ENCODE peak calls at places on chromosome 4, in six cellular contexts. N, M, V, B, G and H are unnamed samples.

GRCh38 chr4:187965726-187966125 is 29.8 kb upstream of the ZFP42 start:
- DNase-seq in G (no peak), B (no peak), M (no peak), N (no peak), V (no peak), H (no peak)

GRCh38 chr4:76206222-76206942 is 7.2 kb downstream of the SCARB2 start:
- DNase-seq in B (no peak), V (no peak), N (no peak), G (no peak), M (no peak), H (no peak)

GRCh38 chr4:16443504-16444088 is 217.3 kb upstream of the TAPT1 start:
- DNase-seq in M (no peak), V (peak; percentile 60), B (peak; percentile 37), N (peak; percentile 8), G (no peak), H (peak; percentile 53)

GRCh38 chr4:70913947-70914445 is 11.8 kb downstream of the MOB1B start:
- DNase-seq in V (no peak), N (no peak), G (no peak), B (no peak), M (no peak), H (peak; percentile 4)

GRCh38 chr4:55111601-55112000 is 13.8 kb downstream of the KDR start:
- DNase-seq in V (no peak), M (no peak), B (no peak), N (no peak), G (no peak), H (no peak)

GRCh38 chr4:3791910-3792542 is 25.8 kb downstream of the ADRA2C start:
- DNase-seq in G (no peak), V (peak; percentile 39), N (no peak), B (no peak), M (peak; percentile 56), H (peak; percentile 23)

GRCh38 chr4:152988721-152989553 is 52.8 kb downstream of the FHDC1 start:
- DNase-seq in M (no peak), V (no peak), G (no peak), B (no peak), N (no peak), H (no peak)

GRCh38 chr4:78592104-78592783 is 40.7 kb downstream of the ANXA3 start:
- DNase-seq in B (no peak), G (no peak), N (no peak), V (no peak), M (no peak), H (peak; percentile 85)

GRCh38 chr4:139913398-139913990 is 240.5 kb downstream of the MAML3 start:
- DNase-seq in N (no peak), G (no peak), V (peak; percentile 73), B (peak; percentile 40), M (no peak), H (no peak)

GRCh38 chr4:108382751-108383150 is 214.0 kb upstream of the LEF1 start:
- DNase-seq in N (no peak), M (no peak), G (no peak), V (no peak), B (no peak), H (no peak)

GRCh38 chr4:152956167-152956566 is 20.0 kb downstream of the FHDC1 start:
- DNase-seq in B (no peak), N (no peak), V (no peak), G (no peak), M (no peak), H (no peak)

GRCh38 chr4:142984871-142985585 is 138.9 kb upstream of the INPP4B start:
- DNase-seq in V (peak; percentile 32), G (no peak), M (no peak), B (peak; percentile 15), N (no peak), H (peak; percentile 41)

GRCh38 chr4:174828845-174829701 is at the start of gene GLRA3:
- DNase-seq in M (peak; percentile 11), V (peak; percentile 44), G (no peak), N (no peak), B (peak; percentile 70), H (peak; percentile 63)

GRCh38 chr4:89222171-89222570 is 85.4 kb downstream of the GPRIN3 start:
- DNase-seq in N (no peak), V (no peak), B (no peak), G (no peak), M (no peak), H (peak; percentile 27)

GRCh38 chr4:128134925-128135324 is 73.8 kb downstream of the LARP1B start:
- DNase-seq in B (no peak), G (no peak), M (no peak), V (no peak), N (no peak), H (no peak)

GRCh38 chr4:94801016-94801415 is 43.3 kb downstream of the BMPR1B start:
- DNase-seq in B (no peak), V (no peak), N (no peak), G (no peak), M (no peak), H (no peak)

GRCh38 chr4:137674066-137674465 is 141.8 kb upstream of the PCDH18 start:
- DNase-seq in V (no peak), N (no peak), B (peak; percentile 32), G (no peak), M (no peak), H (peak; percentile 78)

GRCh38 chr4:157888281-157888680 is 284.5 kb downstream of the GASK1B start:
- DNase-seq in M (no peak), G (no peak), N (no peak), B (no peak), V (no peak), H (no peak)

GRCh38 chr4:145935253-145936141 is 3.1 kb downstream of the ZNF827 start:
- DNase-seq in B (no peak), V (peak; percentile 54), N (no peak), G (peak; percentile 44), M (peak; percentile 52), H (no peak)

GRCh38 chr4:74534936-74535335 is 90.0 kb downstream of the AREG start:
- DNase-seq in M (no peak), V (no peak), G (no peak), N (no peak), B (no peak), H (no peak)

GRCh38 chr4:5890063-5890727 is 2.7 kb downstream of the CRMP1 start:
- DNase-seq in M (no peak), G (no peak), N (no peak), V (no peak), B (peak; percentile 18), H (no peak)

GRCh38 chr4:158033416-158033863 is 139.4 kb downstream of the GASK1B start:
- DNase-seq in G (no peak), N (no peak), M (no peak), V (peak; percentile 83), B (peak; percentile 60), H (peak; percentile 53)

GRCh38 chr4:153018716-153019115 is 82.6 kb downstream of the FHDC1 start:
- DNase-seq in M (no peak), G (no peak), N (no peak), V (no peak), B (no peak), H (no peak)

GRCh38 chr4:138560448-138560847 is 318.3 kb upstream of the SLC7A11 start:
- DNase-seq in V (no peak), G (no peak), N (no peak), M (no peak), B (no peak), H (no peak)

GRCh38 chr4:173500841-173501591 is 29.0 kb downstream of the HAND2 start:
- DNase-seq in V (no peak), N (no peak), B (no peak), G (no peak), M (peak; percentile 35), H (no peak)

GRCh38 chr4:8239226-8239625 is 30.3 kb upstream of the HTRA3 start:
- DNase-seq in G (no peak), N (no peak), B (no peak), M (no peak), V (no peak), H (no peak)

GRCh38 chr4:176635372-176636261 is 157.1 kb downstream of the VEGFC start:
- DNase-seq in B (peak; percentile 85), M (no peak), V (peak; percentile 85), N (no peak), G (no peak), H (peak; percentile 85)

GRCh38 chr4:13184199-13184598 is 299.9 kb downstream of the RAB28 start:
- DNase-seq in B (no peak), N (no peak), M (no peak), V (no peak), G (no peak), H (no peak)
- TF ChIP-seq CTCF in B (no peak), N (no peak), M (no peak), V (no peak), G (no peak), H (no peak)

GRCh38 chr4:124035364-124036036 is 638.9 kb downstream of the SPRY1 start:
- DNase-seq in N (no peak), B (no peak), G (no peak), V (no peak), M (no peak), H (no peak)
- H3K4me3 ChIP-seq in N (no peak overlapping the region), B (no peak overlapping the region), G (no peak overlapping the region), V (no peak overlapping the region), M (no peak overlapping the region), H (no peak overlapping the region)

DNA sequence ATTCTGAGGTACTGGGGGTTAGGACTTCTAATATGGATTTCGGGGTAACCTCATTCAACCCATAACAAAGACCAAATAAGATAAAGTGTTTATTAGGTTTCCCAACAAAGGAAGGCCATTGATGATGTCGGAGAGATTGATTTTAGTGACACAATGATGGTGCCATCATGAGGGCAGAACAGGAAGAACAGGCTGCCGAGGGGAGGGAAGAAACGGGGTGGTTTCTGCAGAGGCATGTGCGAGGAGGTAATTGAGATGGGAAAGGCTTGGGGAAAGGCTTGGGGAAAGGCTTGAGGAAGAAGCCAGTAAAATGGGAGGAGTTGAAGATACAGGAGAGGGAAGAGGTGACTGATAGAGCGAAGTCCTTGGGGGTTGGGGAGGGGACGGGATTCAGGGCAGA is 6.2 kb downstream of the HPSE start:
- DNase-seq in G (no peak), M (no peak), V (peak; percentile 9), B (no peak), N (no peak), H (peak; percentile 37)
- TF ChIP-seq CTCF in G (no peak), M (no peak), V (peak; percentile 15), B (peak; percentile 14), N (no peak), H (peak; percentile 12)

GRCh38 chr4:120815361-120815760 is 107.2 kb downstream of the PRDM5 start:
- DNase-seq in N (no peak), G (no peak), M (no peak), B (no peak), V (no peak), H (no peak)

GRCh38 chr4:120812216-120812615 is 110.3 kb downstream of the PRDM5 start:
- DNase-seq in B (no peak), G (no peak), N (no peak), M (no peak), V (no peak), H (no peak)

GRCh38 chr4:120819816-120820437 is 102.6 kb downstream of the PRDM5 start:
- DNase-seq in G (no peak), V (no peak), B (no peak), N (no peak), M (no peak), H (no peak)

GRCh38 chr4:120821986-120822385 is 100.5 kb downstream of the PRDM5 start:
- DNase-seq in V (no peak), N (no peak), M (no peak), G (no peak), B (no peak), H (no peak)

DNA sequence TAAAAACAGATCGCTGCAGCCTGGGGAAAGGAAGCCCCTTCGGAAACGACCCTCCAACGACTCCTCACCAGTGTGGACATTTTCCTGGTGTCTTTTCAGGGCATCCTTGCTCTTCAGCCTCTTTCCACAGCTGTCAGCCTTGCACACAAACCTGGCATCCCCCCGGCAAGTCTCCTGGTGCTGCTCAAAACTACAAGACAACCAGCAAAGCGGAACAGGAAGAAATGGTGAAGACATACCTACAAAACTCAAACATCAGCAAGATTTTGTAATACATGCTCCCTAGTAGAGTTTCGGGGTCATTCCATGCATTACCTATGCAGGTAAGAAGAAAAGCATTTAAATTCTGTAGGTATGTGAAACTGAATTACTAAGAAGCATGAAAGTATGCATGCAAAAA is 106.1 kb downstream of the PRDM5 start:
- DNase-seq in M (no peak), V (no peak), N (no peak), B (no peak), G (no peak), H (no peak)
- H3K4me3 ChIP-seq in M (no peak overlapping the region), V (no peak overlapping the region), N (no peak overlapping the region), B (peak overlapping the region; percentile 7), G (no peak overlapping the region), H (no peak overlapping the region)